ENCODE peak calls at places on chromosomes 1 and 21, in seven cellular contexts. One of them, this sample, is unnamed.

GRCh38 chr1:186532481-186532880 is 71.6 kb upstream of the PDC start:
- DNase-seq in GOT3: no peak
- DNase-seq in stimulated activated CD4-positive, alpha-beta T cell treated with anti-CD3 and anti-CD28 coated beads, Interleukin-15, amount 100 ng/mL, for 1 hour: no peak
- DNase-seq in non-pigmented ciliary epithelial cell: no peak
- DNase-seq in stimulated activated CD8-positive, alpha-beta memory T cell treated with anti-CD3 and anti-CD28 coated beads, Interleukin-15, amount 100 ng/mL, for 1 hour: no peak
- DNase-seq in NCI-H1930: no peak
- DNase-seq in activated naive CD4-positive, alpha-beta T cell treated with anti-CD3 and anti-CD28 coated beads, Interleukin-2, amount 50 U/mL, for 72 hours: no peak
- DNase-seq in this sample: no peak

GRCh38 chr1:43987159-43988022 is 4.0 kb upstream of the CCDC24 start:
- DNase-seq in NCI-H1930: no peak
- DNase-seq in activated naive CD4-positive, alpha-beta T cell treated with anti-CD3 and anti-CD28 coated beads, Interleukin-2, amount 50 U/mL, for 72 hours: no peak
- DNase-seq in stimulated activated CD8-positive, alpha-beta memory T cell treated with anti-CD3 and anti-CD28 coated beads, Interleukin-15, amount 100 ng/mL, for 1 hour: no peak
- DNase-seq in non-pigmented ciliary epithelial cell: no peak
- DNase-seq in GOT3: no peak
- DNase-seq in stimulated activated CD4-positive, alpha-beta T cell treated with anti-CD3 and anti-CD28 coated beads, Interleukin-15, amount 100 ng/mL, for 1 hour: no peak
- DNase-seq in this sample: no peak

GRCh38 chr1:84259376-84259775 is 42.1 kb upstream of the SAMD13 start:
- DNase-seq in activated naive CD4-positive, alpha-beta T cell treated with anti-CD3 and anti-CD28 coated beads, Interleukin-2, amount 50 U/mL, for 72 hours: no peak
- DNase-seq in stimulated activated CD8-positive, alpha-beta memory T cell treated with anti-CD3 and anti-CD28 coated beads, Interleukin-15, amount 100 ng/mL, for 1 hour: no peak
- DNase-seq in stimulated activated CD4-positive, alpha-beta T cell treated with anti-CD3 and anti-CD28 coated beads, Interleukin-15, amount 100 ng/mL, for 1 hour: no peak
- DNase-seq in GOT3: no peak
- DNase-seq in non-pigmented ciliary epithelial cell: no peak
- DNase-seq in NCI-H1930: peak
- DNase-seq in this sample: no peak

GRCh38 chr1:38064232-38064903 is 17.8 kb upstream of the POU3F1 start:
- DNase-seq in stimulated activated CD4-positive, alpha-beta T cell treated with anti-CD3 and anti-CD28 coated beads, Interleukin-15, amount 100 ng/mL, for 1 hour: no peak
- DNase-seq in NCI-H1930: no peak
- DNase-seq in activated naive CD4-positive, alpha-beta T cell treated with anti-CD3 and anti-CD28 coated beads, Interleukin-2, amount 50 U/mL, for 72 hours: no peak
- DNase-seq in stimulated activated CD8-positive, alpha-beta memory T cell treated with anti-CD3 and anti-CD28 coated beads, Interleukin-15, amount 100 ng/mL, for 1 hour: no peak
- DNase-seq in GOT3: no peak
- DNase-seq in non-pigmented ciliary epithelial cell: peak
- DNase-seq in this sample: no peak

GRCh38 chr1:187725216-187725615 is 896.5 kb downstream of the PLA2G4A start:
- DNase-seq in NCI-H1930: no peak
- DNase-seq in activated naive CD4-positive, alpha-beta T cell treated with anti-CD3 and anti-CD28 coated beads, Interleukin-2, amount 50 U/mL, for 72 hours: no peak
- DNase-seq in GOT3: no peak
- DNase-seq in stimulated activated CD4-positive, alpha-beta T cell treated with anti-CD3 and anti-CD28 coated beads, Interleukin-15, amount 100 ng/mL, for 1 hour: no peak
- DNase-seq in stimulated activated CD8-positive, alpha-beta memory T cell treated with anti-CD3 and anti-CD28 coated beads, Interleukin-15, amount 100 ng/mL, for 1 hour: no peak
- DNase-seq in non-pigmented ciliary epithelial cell: no peak
- DNase-seq in this sample: no peak

GRCh38 chr1:15974855-15975254 is 1.0 kb downstream of the ZBTB17 start:
- DNase-seq in GOT3: no peak
- DNase-seq in NCI-H1930: no peak
- DNase-seq in stimulated activated CD4-positive, alpha-beta T cell treated with anti-CD3 and anti-CD28 coated beads, Interleukin-15, amount 100 ng/mL, for 1 hour: no peak
- DNase-seq in non-pigmented ciliary epithelial cell: no peak
- DNase-seq in activated naive CD4-positive, alpha-beta T cell treated with anti-CD3 and anti-CD28 coated beads, Interleukin-2, amount 50 U/mL, for 72 hours: no peak
- DNase-seq in stimulated activated CD8-positive, alpha-beta memory T cell treated with anti-CD3 and anti-CD28 coated beads, Interleukin-15, amount 100 ng/mL, for 1 hour: no peak
- DNase-seq in this sample: no peak

GRCh38 chr1:61358770-61359455 is 276.6 kb downstream of the NFIA start:
- DNase-seq in stimulated activated CD4-positive, alpha-beta T cell treated with anti-CD3 and anti-CD28 coated beads, Interleukin-15, amount 100 ng/mL, for 1 hour: no peak
- DNase-seq in stimulated activated CD8-positive, alpha-beta memory T cell treated with anti-CD3 and anti-CD28 coated beads, Interleukin-15, amount 100 ng/mL, for 1 hour: no peak
- DNase-seq in NCI-H1930: no peak
- DNase-seq in GOT3: no peak
- DNase-seq in non-pigmented ciliary epithelial cell: no peak
- DNase-seq in activated naive CD4-positive, alpha-beta T cell treated with anti-CD3 and anti-CD28 coated beads, Interleukin-2, amount 50 U/mL, for 72 hours: no peak
- DNase-seq in this sample: no peak

GRCh38 chr1:9453375-9454093 is 85.7 kb upstream of the SLC25A33 start:
- DNase-seq in stimulated activated CD8-positive, alpha-beta memory T cell treated with anti-CD3 and anti-CD28 coated beads, Interleukin-15, amount 100 ng/mL, for 1 hour: no peak
- DNase-seq in NCI-H1930: no peak
- DNase-seq in GOT3: no peak
- DNase-seq in stimulated activated CD4-positive, alpha-beta T cell treated with anti-CD3 and anti-CD28 coated beads, Interleukin-15, amount 100 ng/mL, for 1 hour: no peak
- DNase-seq in non-pigmented ciliary epithelial cell: no peak
- DNase-seq in activated naive CD4-positive, alpha-beta T cell treated with anti-CD3 and anti-CD28 coated beads, Interleukin-2, amount 50 U/mL, for 72 hours: no peak
- DNase-seq in this sample: no peak

GRCh38 chr21:41168391-41169257 is 664 bp downstream of the BACE2 start:
- DNase-seq in non-pigmented ciliary epithelial cell: no peak
- DNase-seq in GOT3: no peak
- DNase-seq in activated naive CD4-positive, alpha-beta T cell treated with anti-CD3 and anti-CD28 coated beads, Interleukin-2, amount 50 U/mL, for 72 hours: no peak
- DNase-seq in NCI-H1930: no peak
- DNase-seq in stimulated activated CD8-positive, alpha-beta memory T cell treated with anti-CD3 and anti-CD28 coated beads, Interleukin-15, amount 100 ng/mL, for 1 hour: no peak
- DNase-seq in stimulated activated CD4-positive, alpha-beta T cell treated with anti-CD3 and anti-CD28 coated beads, Interleukin-15, amount 100 ng/mL, for 1 hour: no peak
- DNase-seq in this sample: no peak

GRCh38 chr1:4506591-4506990 is 147.8 kb upstream of the AJAP1 start:
- DNase-seq in stimulated activated CD8-positive, alpha-beta memory T cell treated with anti-CD3 and anti-CD28 coated beads, Interleukin-15, amount 100 ng/mL, for 1 hour: no peak
- DNase-seq in NCI-H1930: no peak
- DNase-seq in non-pigmented ciliary epithelial cell: no peak
- DNase-seq in GOT3: no peak
- DNase-seq in stimulated activated CD4-positive, alpha-beta T cell treated with anti-CD3 and anti-CD28 coated beads, Interleukin-15, amount 100 ng/mL, for 1 hour: no peak
- DNase-seq in activated naive CD4-positive, alpha-beta T cell treated with anti-CD3 and anti-CD28 coated beads, Interleukin-2, amount 50 U/mL, for 72 hours: no peak
- DNase-seq in this sample: no peak

GRCh38 chr21:32702702-32703101 is 25.1 kb downstream of the SYNJ1 start:
- DNase-seq in GOT3: no peak
- DNase-seq in activated naive CD4-positive, alpha-beta T cell treated with anti-CD3 and anti-CD28 coated beads, Interleukin-2, amount 50 U/mL, for 72 hours: no peak
- DNase-seq in stimulated activated CD4-positive, alpha-beta T cell treated with anti-CD3 and anti-CD28 coated beads, Interleukin-15, amount 100 ng/mL, for 1 hour: no peak
- DNase-seq in non-pigmented ciliary epithelial cell: peak
- DNase-seq in stimulated activated CD8-positive, alpha-beta memory T cell treated with anti-CD3 and anti-CD28 coated beads, Interleukin-15, amount 100 ng/mL, for 1 hour: no peak
- DNase-seq in NCI-H1930: no peak
- DNase-seq in this sample: no peak

This sample was measured in central memory CD8-positive, alpha-beta T cell.